ENCODE peak calls at places on chromosomes 13 and 19, in four cellular contexts. R is cardiac muscle cell, B is NCI-H446 treated with DMSO at 0.1 percent for 48 hours, M is upper lobe of left lung. H is an unnamed sample.

GRCh38 chr13:35769812-35770211 is 293.3 kb upstream of the MAB21L1 start:
- DNase-seq in R (no peak), B (no peak), M (no peak), H (no peak)

GRCh38 chr13:21008026-21008425 is 53.4 kb downstream of the LATS2 start:
- DNase-seq in R (no peak), B (no peak), M (no peak), H (no peak)

GRCh38 chr19:15091918-15092753 is 10.1 kb downstream of the OR1I1 start:
- DNase-seq in R (peak; percentile 81), B (peak; percentile 57), M (no peak), H (peak; percentile 71)

GRCh38 chr13:43003010-43003409 is 11.0 kb upstream of the EPSTI1 start:
- DNase-seq in R (no peak), B (no peak), M (no peak), H (peak; percentile 40)

GRCh38 chr13:25406377-25406776 is 34.6 kb downstream of the ATP8A2 start:
- DNase-seq in R (no peak), B (no peak), M (no peak), H (no peak)

GRCh38 chr19:44111910-44112463 is 1.2 kb upstream of the ZNF225 start:
- DNase-seq in R (peak; percentile 93), B (no peak), M (no peak), H (peak; percentile 92)

GRCh38 chr13:109737606-109738005 is 48.8 kb downstream of the IRS2 start:
- DNase-seq in R (peak; percentile 25), B (no peak), M (no peak), H (peak; percentile 65)

GRCh38 chr13:97067342-97067895 is 73.1 kb upstream of the OXGR1 start:
- DNase-seq in R (peak; percentile 51), B (no peak), M (no peak), H (no peak)

GRCh38 chr13:47794963-47795362 is 206.1 kb downstream of the SUCLA2 start:
- DNase-seq in R (peak; percentile 41), B (no peak), M (no peak), H (peak; percentile 2)

GRCh38 chr19:30669329-30670010 is 297.3 kb downstream of the ZNF536 start:
- DNase-seq in R (peak; percentile 43), B (no peak), M (peak; percentile 42), H (peak; percentile 12)

GRCh38 chr19:55096061-55096701 is 20.5 kb downstream of the EPS8L1 start:
- DNase-seq in R (no peak), B (no peak), M (no peak), H (no peak)